ENCODE peak calls at places on chromosomes 4 and X, in nine cellular contexts. M, S, D, G, R, N, Z, V and X are unnamed samples.

GRCh38 chrX:39550795-39551361 is 546.9 kb downstream of the BCOR start:
- DNase-seq in M (peak), S (no peak), D (no peak), G (no peak), R (no peak), N (no peak), Z (no peak), V (no peak), X (no peak)

GRCh38 chr4:95059630-95060029 is 301.9 kb downstream of the BMPR1B start:
- DNase-seq in M (no peak), S (no peak), D (no peak), G (no peak), R (no peak), N (no peak), Z (no peak), V (no peak), X (no peak)

GRCh38 chr4:142718981-142719380 is 127.1 kb downstream of the INPP4B start:
- DNase-seq in M (no peak), S (no peak), D (no peak), G (no peak), R (no peak), N (no peak), Z (no peak), V (no peak), X (no peak)

GRCh38 chr4:118765399-118765798 is 70.5 kb downstream of the SEC24D start:
- DNase-seq in M (peak), S (no peak), D (no peak), G (no peak), R (peak), N (no peak), Z (no peak), V (no peak), X (no peak)

GRCh38 chr4:170009291-170009690 is 16.9 kb downstream of the MFAP3L start:
- DNase-seq in M (no peak), S (no peak), D (no peak), G (no peak), R (no peak), N (no peak), Z (no peak), V (no peak), X (no peak)

GRCh38 chrX:70769659-70770232 is 138.8 kb downstream of the TEX11 start:
- DNase-seq in M (no peak), S (no peak), D (no peak), G (no peak), R (peak), N (no peak), Z (no peak), V (no peak), X (no peak)

GRCh38 chr4:122739174-122739573 is 6.7 kb downstream of the BBS12 start:
- DNase-seq in M (no peak), S (no peak), D (no peak), G (no peak), R (no peak), N (no peak), Z (no peak), V (no peak), X (no peak)

GRCh38 chrX:154738013-154738738 is 12.7 kb downstream of the GAB3 start:
- DNase-seq in M (no peak), S (no peak), D (no peak), G (no peak), R (no peak), N (no peak), Z (no peak), V (peak), X (peak)

GRCh38 chr4:106421441-106422296 is 53.1 kb upstream of the GIMD1 start:
- DNase-seq in M (no peak), S (no peak), D (no peak), G (no peak), R (peak), N (no peak), Z (no peak), V (no peak), X (no peak)

GRCh38 chrX:18789916-18790315 is 82.5 kb downstream of the PPEF1 start:
- DNase-seq in M (no peak), S (no peak), D (no peak), G (no peak), R (no peak), N (no peak), Z (no peak), V (no peak), X (no peak)

GRCh38 chrX:17788956-17789562 is 51.8 kb downstream of the SCML1 start:
- DNase-seq in M (peak), S (no peak), D (no peak), G (no peak), R (no peak), N (no peak), Z (no peak), V (no peak), X (no peak)

GRCh38 chrX:107667426-107667825 is 39.1 kb downstream of the PRPS1 start:
- DNase-seq in M (no peak), S (no peak), D (no peak), G (no peak), R (no peak), N (no peak), Z (no peak), V (no peak), X (no peak)

GRCh38 chr4:123559955-123560669 is 163.5 kb downstream of the SPRY1 start:
- DNase-seq in M (no peak), S (no peak), D (no peak), G (no peak), R (no peak), N (no peak), Z (no peak), V (no peak), X (no peak)

GRCh38 chr4:83855044-83855443 is 319.1 kb downstream of the GPAT3 start:
- DNase-seq in M (no peak), S (no peak), D (no peak), G (no peak), R (peak), N (no peak), Z (no peak), V (no peak), X (no peak)

GRCh38 chrX:39850630-39851152 is 247.1 kb downstream of the BCOR start:
- DNase-seq in M (peak), S (no peak), D (no peak), G (no peak), R (no peak), N (no peak), Z (no peak), V (no peak), X (no peak)

GRCh38 chr4:112898357-112899141 is 150.9 kb upstream of the ANK2 start:
- DNase-seq in M (no peak), S (no peak), D (no peak), G (no peak), R (no peak), N (no peak), Z (no peak), V (no peak), X (no peak)

GRCh38 chr4:139887378-139887801 is 221.8 kb downstream of the MGST2 start:
- DNase-seq in M (no peak), S (no peak), D (no peak), G (no peak), R (no peak), N (no peak), Z (no peak), V (no peak), X (no peak)

GRCh38 chr4:137861682-137862081 is 329.4 kb upstream of the PCDH18 start:
- DNase-seq in M (no peak), S (no peak), D (no peak), G (no peak), R (peak), N (no peak), Z (no peak), V (no peak), X (no peak)

GRCh38 chrX:154730271-154730883 is 20.5 kb downstream of the GAB3 start:
- DNase-seq in M (peak), S (peak), D (no peak), G (no peak), R (no peak), N (peak), Z (no peak), V (peak), X (no peak)

GRCh38 chrX:110671068-110671803 is 124.4 kb downstream of the CHRDL1 start:
- DNase-seq in M (no peak), S (no peak), D (no peak), G (peak), R (no peak), N (no peak), Z (no peak), V (no peak), X (no peak)

GRCh38 chr4:119240568-119240967 is 28.1 kb downstream of the USP53 start:
- DNase-seq in M (no peak), S (no peak), D (no peak), G (no peak), R (no peak), N (no peak), Z (no peak), V (no peak), X (no peak)

GRCh38 chr4:89957527-89957926 is 62.9 kb downstream of the MMRN1 start:
- DNase-seq in M (no peak), S (no peak), D (no peak), G (no peak), R (no peak), N (no peak), Z (no peak), V (no peak), X (no peak)

DNA sequence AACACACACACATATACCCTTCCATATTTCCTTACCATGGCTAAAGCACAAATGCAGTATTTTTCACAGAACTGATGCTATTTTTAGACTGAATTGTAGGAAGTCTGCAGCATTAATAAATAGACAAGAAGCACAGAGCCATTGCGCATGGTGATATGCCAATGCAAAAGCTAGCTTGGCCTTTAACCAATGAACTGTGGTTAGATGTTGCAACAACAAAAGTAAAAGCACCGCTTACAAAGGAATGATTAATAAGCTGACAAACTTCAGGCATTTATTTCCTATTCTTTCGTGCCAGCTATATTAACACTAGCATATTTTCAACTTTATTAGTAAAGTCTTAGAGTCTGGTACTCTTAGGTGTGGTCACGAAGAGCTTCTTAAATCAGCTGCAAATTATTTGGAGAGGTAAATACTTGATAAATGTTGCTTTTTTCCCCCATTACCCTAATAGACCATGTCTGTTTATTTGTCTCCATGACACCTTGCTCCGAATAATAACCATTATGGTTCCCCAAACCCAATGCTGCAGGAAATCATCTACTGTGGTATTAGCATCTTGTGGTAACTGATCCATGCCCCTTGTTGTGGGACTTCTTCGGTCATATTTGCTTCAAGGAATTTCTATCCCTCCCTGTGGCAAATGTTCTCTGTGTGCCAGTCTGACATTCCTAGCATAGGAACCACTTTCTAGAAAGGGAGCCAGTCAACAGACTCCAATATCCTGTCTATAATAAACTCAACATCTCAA is 306.1 kb upstream of the TAPT1 start:
- DNase-seq in M (no peak), S (peak), D (no peak), G (no peak), R (no peak), N (no peak), Z (no peak), V (peak), X (no peak)
- TF ChIP-seq EP300 in M (no peak), S (no peak), D (no peak), G (no peak), R (no peak), N (no peak), Z (no peak), V (no peak), X (no peak)

DNA sequence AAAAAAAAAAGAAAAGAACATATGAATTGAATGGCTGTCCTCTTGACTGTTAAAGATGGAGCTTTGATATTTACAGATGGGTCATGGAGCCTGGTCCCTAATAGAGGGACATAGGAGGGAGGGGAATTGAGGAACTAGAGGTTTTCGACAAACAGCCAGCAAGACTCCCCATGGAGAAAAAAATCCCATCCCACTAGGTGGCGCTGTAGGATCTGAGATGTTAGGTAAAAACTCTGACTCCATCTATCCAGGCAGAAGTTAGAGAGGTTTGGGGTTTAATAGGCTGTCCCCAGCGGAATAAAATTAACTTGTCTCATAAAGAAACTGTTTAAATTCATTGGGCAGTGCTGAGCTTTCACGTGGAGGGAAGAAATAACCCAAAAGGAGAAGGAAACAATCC is 45.9 kb downstream of the HMGB2 start:
- DNase-seq in M (peak), S (no peak), D (peak), G (peak), R (peak), N (no peak), Z (peak), V (peak), X (peak)
- TF ChIP-seq EP300 in M (no peak), S (no peak), D (no peak), G (no peak), R (no peak), N (no peak), Z (no peak), V (no peak), X (no peak)

GRCh38 chr4:39312821-39313220 is 53.3 kb downstream of the RFC1 start:
- DNase-seq in M (no peak), S (no peak), D (no peak), G (no peak), R (no peak), N (no peak), Z (no peak), V (no peak), X (no peak)

GRCh38 chr4:39304651-39305050 is 61.5 kb downstream of the RFC1 start:
- DNase-seq in M (peak), S (no peak), D (no peak), G (no peak), R (peak), N (no peak), Z (no peak), V (no peak), X (no peak)

GRCh38 chr4:39305902-39306677 is 60.1 kb downstream of the RFC1 start:
- DNase-seq in M (peak), S (no peak), D (no peak), G (no peak), R (no peak), N (no peak), Z (no peak), V (no peak), X (no peak)

GRCh38 chr4:39303871-39304270 is 62.3 kb downstream of the RFC1 start:
- DNase-seq in M (no peak), S (no peak), D (no peak), G (no peak), R (no peak), N (no peak), Z (no peak), V (no peak), X (no peak)

GRCh38 chr4:39308576-39308975 is 57.6 kb downstream of the RFC1 start:
- DNase-seq in M (no peak), S (no peak), D (no peak), G (no peak), R (no peak), N (no peak), Z (no peak), V (no peak), X (no peak)
- TF ChIP-seq EP300 in M (no peak), S (no peak), D (no peak), G (no peak), R (no peak), N (no peak), Z (no peak), V (no peak), X (no peak)

DNA sequence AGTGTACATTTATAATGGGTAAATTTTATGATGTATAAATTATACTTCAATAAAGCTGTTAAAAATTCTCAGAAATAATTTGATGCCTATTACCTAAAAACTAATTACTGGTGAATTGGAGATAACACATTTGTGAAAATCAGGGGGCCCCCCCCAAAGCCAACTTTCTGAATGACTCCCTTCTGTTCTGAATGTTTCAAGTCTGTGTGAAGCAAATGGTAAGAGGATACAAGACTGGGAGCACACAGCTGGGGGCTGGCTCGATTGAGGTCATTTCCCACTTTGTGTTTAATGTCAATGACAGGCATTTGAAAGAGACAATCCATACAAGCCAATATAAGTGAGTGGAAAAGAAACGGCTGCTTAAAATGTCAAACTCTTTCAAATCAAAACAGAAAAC is 155.8 kb downstream of the SH2D1A start:
- DNase-seq in M (no peak), S (no peak), D (no peak), G (no peak), R (no peak), N (no peak), Z (no peak), V (no peak), X (no peak)
- TF ChIP-seq EP300 in M (no peak), S (no peak), D (no peak), G (no peak), R (no peak), N (no peak), Z (no peak), V (no peak), X (no peak)

GRCh38 chr4:72969957-72970356 is 99.6 kb downstream of the COX18 start:
- DNase-seq in M (no peak), S (no peak), D (no peak), G (no peak), R (no peak), N (no peak), Z (no peak), V (no peak), X (no peak)

GRCh38 chr4:72970756-72971155 is 98.8 kb downstream of the COX18 start:
- DNase-seq in M (no peak), S (no peak), D (no peak), G (no peak), R (no peak), N (no peak), Z (no peak), V (no peak), X (no peak)

GRCh38 chr4:72971572-72971971 is 97.9 kb downstream of the COX18 start:
- DNase-seq in M (no peak), S (no peak), D (no peak), G (no peak), R (peak), N (no peak), Z (no peak), V (no peak), X (no peak)

DNA sequence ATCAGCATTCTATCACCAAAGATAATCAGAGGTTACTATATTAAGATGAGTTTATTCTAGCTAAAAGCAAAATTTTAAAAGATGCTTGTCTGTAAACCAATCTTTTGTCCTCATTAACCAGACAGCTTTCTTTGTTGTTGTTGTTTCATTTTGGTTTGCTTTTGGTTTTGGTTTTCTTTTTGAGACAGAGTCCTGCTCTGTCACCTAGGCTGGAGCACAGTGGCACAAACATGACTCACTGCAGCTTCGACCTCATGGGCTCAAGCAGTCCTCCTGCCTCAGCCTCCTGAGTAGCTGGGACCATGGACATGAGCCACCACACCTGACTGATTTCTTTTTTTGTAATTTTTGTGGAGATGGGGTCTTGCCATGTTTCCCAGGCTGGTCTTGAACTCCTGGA is 102.9 kb downstream of the COX18 start:
- DNase-seq in M (no peak), S (no peak), D (no peak), G (no peak), R (no peak), N (no peak), Z (no peak), V (no peak), X (no peak)
- TF ChIP-seq EP300 in M (no peak), S (no peak), D (no peak), G (no peak), R (no peak), N (no peak), Z (no peak), V (no peak), X (no peak)

GRCh38 chrX:150504399-150505186 is 63.8 kb upstream of the MTM1 start:
- DNase-seq in M (no peak), S (no peak), D (no peak), G (no peak), R (no peak), N (no peak), Z (no peak), V (no peak), X (no peak)
- TF ChIP-seq EP300 in M (no peak), S (no peak), D (no peak), G (no peak), R (no peak), N (no peak), Z (no peak), V (no peak), X (no peak)

GRCh38 chr4:41728571-41728908 is 20.0 kb downstream of the PHOX2B start:
- DNase-seq in M (no peak), S (no peak), D (no peak), G (no peak), R (no peak), N (no peak), Z (no peak), V (no peak), X (no peak)
- TF ChIP-seq EP300 in M (no peak), S (no peak), D (no peak), G (no peak), R (no peak), N (no peak), Z (no peak), V (no peak), X (no peak)

GRCh38 chr4:8906668-8906970 is 35.0 kb upstream of the HMX1 start:
- DNase-seq in M (no peak), S (no peak), D (no peak), G (no peak), R (no peak), N (peak), Z (no peak), V (no peak), X (peak)
- TF ChIP-seq EP300 in M (no peak), S (no peak), D (no peak), G (no peak), R (no peak), N (no peak), Z (no peak), V (no peak), X (no peak)